ENCODE peak calls at places on chromosomes 16 and 17, in eight cellular contexts. A is IMR-90; O is ascending aorta; K is PC-3; R is GM23338; C is neural progenitor cell; B is endodermal cell; E is effector memory CD4-positive, alpha-beta T cell. M is an unnamed sample.

GRCh38 chr17:74545456-74546230 is at the start of gene CD300C:
- DNase-seq in E (no peak), K (peak; percentile 15), O (no peak), B (no peak), C (no peak), R (no peak), A (no peak), M (no peak)

GRCh38 chr16:29664133-29664912 is 1.3 kb downstream of the SPN start:
- DNase-seq in O (no peak), E (peak; percentile 28), K (no peak), A (no peak), B (peak; percentile 48), R (no peak), C (peak; percentile 47), M (peak; percentile 49)

GRCh38 chr16:24013054-24013636 is 177.4 kb downstream of the PRKCB start:
- DNase-seq in O (no peak), K (no peak), A (no peak), B (no peak), R (no peak), C (no peak), E (no peak), M (no peak)

GRCh38 chr16:78269251-78269650 is 169.8 kb downstream of the WWOX start:
- DNase-seq in A (no peak), R (no peak), O (no peak), E (no peak), K (no peak), C (no peak), B (no peak), M (no peak)

GRCh38 chr17:72504783-72505182 is 384.0 kb downstream of the SOX9 start:
- DNase-seq in A (no peak), E (no peak), K (no peak), O (no peak), B (no peak), R (no peak), C (no peak), M (no peak)

GRCh38 chr17:40516581-40517285 is 15.3 kb upstream of the TNS4 start:
- DNase-seq in K (peak; percentile 93), A (no peak), B (peak; percentile 74), E (peak; percentile 65), R (no peak), O (peak; percentile 31), C (no peak), M (peak; percentile 95)

GRCh38 chr17:36945959-36946725 is 2.6 kb upstream of the AATF start:
- DNase-seq in C (peak; percentile 51), R (peak; percentile 50), K (no peak), E (no peak), A (no peak), B (peak; percentile 74), O (no peak), M (no peak)

GRCh38 chr16:88936913-88937666 is 39.9 kb downstream of the CBFA2T3 start:
- DNase-seq in A (no peak), R (no peak), E (no peak), K (no peak), O (no peak), C (no peak), B (no peak), M (no peak)

GRCh38 chr17:35243459-35244204 is 760 bp downstream of the SLFN5 start:
- DNase-seq in K (peak; percentile 60), O (peak; percentile 83), C (peak; percentile 57), A (peak; percentile 69), R (peak; percentile 54), E (peak; percentile 45), B (peak; percentile 77), M (peak; percentile 43)

GRCh38 chr17:47741793-47742145 is 8.7 kb downstream of the TBX21 start:
- DNase-seq in C (no peak), R (no peak), B (no peak), O (peak; percentile 16), E (no peak), A (peak; percentile 16), K (peak; percentile 43), M (no peak)

GRCh38 chr17:66786101-66786500 is 48.8 kb upstream of the CACNG5 start:
- DNase-seq in B (peak; percentile 45), C (no peak), E (no peak), R (no peak), K (no peak), A (no peak), O (no peak), M (no peak)

GRCh38 chr17:49756323-49756722 is 7.6 kb downstream of the FAM117A start:
- DNase-seq in A (no peak), B (no peak), O (no peak), E (no peak), K (no peak), R (no peak), C (no peak), M (no peak)

GRCh38 chr16:19680972-19681371 is 37.1 kb downstream of the KNOP1 start:
- DNase-seq in O (no peak), C (no peak), E (no peak), B (peak; percentile 58), R (peak; percentile 56), K (peak; percentile 46), A (no peak), M (no peak)

GRCh38 chr16:72969812-72970211 is 78.1 kb downstream of the ZFHX3 start:
- DNase-seq in B (no peak), O (no peak), C (no peak), E (no peak), A (no peak), R (no peak), K (no peak), M (no peak)

GRCh38 chr17:57903961-57904360 is 51.3 kb downstream of the CUEDC1 start:
- DNase-seq in R (no peak), B (no peak), C (no peak), K (no peak), A (no peak), E (no peak), O (no peak), M (no peak)
- H3K4me1 ChIP-seq in R (peaks cover 25% of the 10 kb centered on the region), B (peaks cover 34% of the 10 kb centered on the region), C (peaks cover 41% of the 10 kb centered on the region), K (peaks cover 64% of the 10 kb centered on the region), A (peaks cover 32% of the 10 kb centered on the region), E (peaks cover 4% of the 10 kb centered on the region), O (peaks cover 13% of the 10 kb centered on the region), M (peaks cover 7% of the 10 kb centered on the region)

GRCh38 chr17:57574040-57574513 is 171.0 kb downstream of the CCDC182 start:
- DNase-seq in E (no peak), B (no peak), O (peak; percentile 86), C (no peak), A (peak; percentile 43), R (no peak), K (peak; percentile 62), M (no peak)
- H3K27ac ChIP-seq in E (no peak overlapping the region), B (no peak overlapping the region), O (peak overlapping the region; percentile 79), C (no peak overlapping the region), A (no peak overlapping the region), R (no peak overlapping the region), K (peak overlapping the region; percentile 27), M (no peak overlapping the region)

GRCh38 chr17:63928966-63929695 is 3.0 kb downstream of the CD79B start:
- DNase-seq in C (no peak), K (no peak), E (no peak), B (no peak), A (no peak), R (no peak), O (no peak), M (no peak)

GRCh38 chr17:63929860-63930766 is 2.0 kb downstream of the CD79B start:
- DNase-seq in A (no peak), B (no peak), K (no peak), C (no peak), E (no peak), O (no peak), R (peak; percentile 35), M (no peak)

GRCh38 chr17:63932721-63933120 is 590 bp upstream of the CD79B start:
- DNase-seq in R (no peak), B (no peak), E (no peak), O (no peak), A (no peak), K (no peak), C (no peak), M (no peak)

GRCh38 chr17:63932008-63932561 is at the start of gene CD79B:
- DNase-seq in C (no peak), E (no peak), R (no peak), K (no peak), B (no peak), O (no peak), A (no peak), M (peak; percentile 73)

GRCh38 chr17:63930951-63931575 is 1.1 kb downstream of the CD79B start:
- DNase-seq in K (no peak), R (peak; percentile 72), A (no peak), E (peak; percentile 50), O (peak; percentile 79), B (peak; percentile 90), C (peak; percentile 30), M (peak; percentile 53)
- H3K4me3 ChIP-seq in K (no peak overlapping the region), R (no peak overlapping the region), A (no peak overlapping the region), E (peak overlapping the region; percentile 74), O (no peak overlapping the region), B (no peak overlapping the region), C (no peak overlapping the region), M (peak overlapping the region; percentile 70)

GRCh38 chr17:2598166-2598565 is 4.7 kb downstream of the PAFAH1B1 start:
- DNase-seq in A (peak; percentile 70), E (no peak), O (no peak), C (no peak), K (peak; percentile 37), R (no peak), B (peak; percentile 21), M (no peak)
- H3K4me1 ChIP-seq in A (peaks cover 4% of the 10 kb centered on the region), E (peaks cover 28% of the 10 kb centered on the region), O (peaks cover 5% of the 10 kb centered on the region), C (peaks cover 12% of the 10 kb centered on the region), K (peaks cover 47% of the 10 kb centered on the region), R (peaks cover 40% of the 10 kb centered on the region), B (peaks cover 2% of the 10 kb centered on the region), M (peaks cover 73% of the 10 kb centered on the region)

DNA sequence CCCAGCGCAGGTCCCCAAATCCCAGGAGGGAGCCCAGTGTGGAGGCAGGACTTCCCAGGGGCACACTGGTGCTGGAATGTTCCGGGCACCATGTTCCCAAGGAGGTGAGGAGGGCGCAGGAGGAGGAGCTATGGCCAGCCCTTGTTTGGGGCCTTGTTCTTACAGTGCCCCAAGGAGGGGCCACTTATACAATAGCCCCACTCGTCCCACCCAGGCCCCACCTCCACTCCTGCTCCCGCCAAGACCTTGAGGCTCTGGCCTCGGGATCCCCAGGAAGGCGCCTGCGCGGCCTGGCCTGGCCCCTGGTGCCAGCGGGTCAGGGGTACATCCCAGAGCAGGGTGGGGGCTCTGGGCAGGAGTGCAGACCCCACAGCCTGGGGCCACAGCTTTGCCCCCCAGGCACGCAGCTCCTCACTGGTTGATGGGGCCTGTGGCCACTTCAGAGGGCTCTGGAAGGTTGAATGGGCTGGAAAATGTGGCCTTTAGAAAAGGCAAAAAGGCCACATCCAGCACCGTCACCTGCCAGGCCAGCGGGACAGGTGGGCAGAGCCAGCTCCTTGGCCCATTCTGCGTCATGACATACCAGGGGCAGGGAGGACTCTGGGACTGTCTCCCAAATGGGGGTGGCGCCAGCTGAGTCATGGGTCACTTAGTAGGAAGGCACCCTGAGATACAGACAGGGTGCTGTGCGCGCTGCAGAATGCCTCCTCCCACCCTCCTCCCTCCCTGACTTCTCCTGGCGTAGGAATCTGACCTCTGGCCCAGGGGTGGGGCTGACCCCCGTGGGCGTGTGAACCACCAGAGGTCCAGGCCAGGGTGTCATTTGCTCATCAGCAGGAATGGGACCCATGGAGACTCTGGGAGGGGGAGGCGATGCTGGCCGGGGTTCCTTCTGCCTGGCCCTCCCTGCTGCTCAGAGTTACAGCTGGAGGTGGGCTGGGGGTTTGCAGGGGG is 32.3 kb upstream of the PVALEF start:
- DNase-seq in A (no peak), O (no peak), B (no peak), E (no peak), R (no peak), C (no peak), K (no peak), M (no peak)
- H3K27ac ChIP-seq in A (no peak overlapping the region), O (no peak overlapping the region), B (no peak overlapping the region), E (no peak overlapping the region), R (no peak overlapping the region), C (no peak overlapping the region), K (no peak overlapping the region), M (no peak overlapping the region)

M was measured in CD4-positive, CD25-positive, alpha-beta regulatory T cell.